ENCODE peak calls at places on chromosomes 3 and 15, in six cellular contexts. One of them, this sample, is unnamed.

GRCh38 chr15:34776706-34777105 is 18.6 kb downstream of the ACTC1 start:
- DNase-seq in GM12878: no peak
- DNase-seq in HepG2: no peak
- DNase-seq in endothelial cell of umbilical vein: no peak
- DNase-seq in K562: no peak
- DNase-seq in A549: no peak
- DNase-seq in this sample: no peak

GRCh38 chr15:90316139-90316538 is 35.9 kb upstream of the ZNF774 start:
- DNase-seq in A549: no peak
- DNase-seq in GM12878: no peak
- DNase-seq in K562: no peak
- DNase-seq in HepG2: no peak
- DNase-seq in endothelial cell of umbilical vein: no peak
- DNase-seq in this sample: no peak

GRCh38 chr15:81292516-81293001 is 31.4 kb downstream of the STARD5 start:
- DNase-seq in A549: no peak
- DNase-seq in GM12878: peak; percentile 74
- DNase-seq in K562: no peak
- DNase-seq in endothelial cell of umbilical vein: no peak
- DNase-seq in HepG2: no peak
- DNase-seq in this sample: no peak

GRCh38 chr3:183073839-183074615 is 25.3 kb downstream of the MCCC1 start:
- DNase-seq in GM12878: no peak
- DNase-seq in HepG2: no peak
- DNase-seq in A549: no peak
- DNase-seq in endothelial cell of umbilical vein: peak; percentile 21
- DNase-seq in K562: no peak
- DNase-seq in this sample: peak; percentile 25

GRCh38 chr15:86373147-86373546 is 293.5 kb downstream of the AGBL1 start:
- DNase-seq in K562: no peak
- DNase-seq in A549: no peak
- DNase-seq in endothelial cell of umbilical vein: no peak
- DNase-seq in HepG2: no peak
- DNase-seq in GM12878: no peak
- DNase-seq in this sample: no peak

GRCh38 chr3:18501679-18502343 is 76.7 kb upstream of the SATB1 start:
- DNase-seq in endothelial cell of umbilical vein: no peak
- DNase-seq in HepG2: no peak
- DNase-seq in A549: no peak
- DNase-seq in K562: no peak
- DNase-seq in GM12878: no peak
- DNase-seq in this sample: peak; percentile 8

GRCh38 chr3:24128195-24129005 is 183.3 kb downstream of the NR1D2 start:
- DNase-seq in endothelial cell of umbilical vein: no peak
- DNase-seq in A549: no peak
- DNase-seq in HepG2: no peak
- DNase-seq in K562: no peak
- DNase-seq in GM12878: no peak
- DNase-seq in this sample: no peak

GRCh38 chr3:195892105-195892354 is 16.3 kb downstream of the TNK2 start:
- DNase-seq in A549: no peak
- DNase-seq in endothelial cell of umbilical vein: no peak
- DNase-seq in K562: no peak
- DNase-seq in GM12878: no peak
- DNase-seq in HepG2: no peak
- DNase-seq in this sample: no peak

GRCh38 chr3:133152056-133152455 is 113.9 kb downstream of the TMEM108 start:
- DNase-seq in endothelial cell of umbilical vein: no peak
- DNase-seq in K562: no peak
- DNase-seq in A549: no peak
- DNase-seq in HepG2: no peak
- DNase-seq in GM12878: no peak
- DNase-seq in this sample: no peak

GRCh38 chr3:40939113-40940070 is 259.9 kb upstream of the CTNNB1 start:
- DNase-seq in endothelial cell of umbilical vein: peak; percentile 40
- DNase-seq in GM12878: no peak
- DNase-seq in A549: no peak
- DNase-seq in HepG2: no peak
- DNase-seq in K562: no peak
- DNase-seq in this sample: no peak

GRCh38 chr3:196793224-196793623 is 53.6 kb downstream of the PAK2 start:
- DNase-seq in K562: no peak
- DNase-seq in HepG2: peak; percentile 84
- DNase-seq in endothelial cell of umbilical vein: peak; percentile 92
- DNase-seq in A549: peak; percentile 60
- DNase-seq in GM12878: no peak
- DNase-seq in this sample: no peak

GRCh38 chr3:107992976-107993684 is 97.7 kb downstream of the CD47 start:
- DNase-seq in GM12878: no peak
- DNase-seq in endothelial cell of umbilical vein: no peak
- DNase-seq in A549: no peak
- DNase-seq in HepG2: no peak
- DNase-seq in K562: no peak
- DNase-seq in this sample: no peak

GRCh38 chr15:98938804-98939203 is 68.8 kb downstream of the PGPEP1L start:
- DNase-seq in endothelial cell of umbilical vein: no peak
- DNase-seq in GM12878: no peak
- DNase-seq in A549: no peak
- DNase-seq in HepG2: no peak
- DNase-seq in K562: no peak
- DNase-seq in this sample: no peak

GRCh38 chr15:29853211-29853987 is 31.1 kb upstream of the TJP1 start:
- DNase-seq in K562: no peak
- DNase-seq in HepG2: no peak
- DNase-seq in endothelial cell of umbilical vein: no peak
- DNase-seq in GM12878: no peak
- DNase-seq in A549: no peak
- DNase-seq in this sample: no peak

GRCh38 chr3:127395663-127396320 is 107.9 kb upstream of the PRR20G start:
- DNase-seq in K562: no peak
- DNase-seq in HepG2: no peak
- DNase-seq in GM12878: no peak
- DNase-seq in A549: no peak
- DNase-seq in endothelial cell of umbilical vein: no peak
- DNase-seq in this sample: no peak

GRCh38 chr3:76405196-76405595 is 619.8 kb upstream of the ZNF717 start:
- DNase-seq in K562: no peak
- DNase-seq in GM12878: no peak
- DNase-seq in A549: no peak
- DNase-seq in HepG2: no peak
- DNase-seq in endothelial cell of umbilical vein: no peak
- DNase-seq in this sample: no peak

GRCh38 chr3:168061332-168061996 is 34.3 kb downstream of the GOLIM4 start:
- DNase-seq in HepG2: peak; percentile 13
- DNase-seq in A549: no peak
- DNase-seq in GM12878: no peak
- DNase-seq in endothelial cell of umbilical vein: no peak
- DNase-seq in K562: no peak
- DNase-seq in this sample: no peak

GRCh38 chr3:177906573-177907229 is 629.5 kb upstream of the KCNMB2 start:
- DNase-seq in GM12878: no peak
- DNase-seq in endothelial cell of umbilical vein: no peak
- DNase-seq in K562: no peak
- DNase-seq in HepG2: no peak
- DNase-seq in A549: no peak
- DNase-seq in this sample: no peak

GRCh38 chr15:87850916-87851315 is 405.6 kb downstream of the NTRK3 start:
- DNase-seq in K562: no peak
- DNase-seq in HepG2: no peak
- DNase-seq in A549: no peak
- DNase-seq in GM12878: no peak
- DNase-seq in endothelial cell of umbilical vein: no peak
- DNase-seq in this sample: no peak

GRCh38 chr3:162799910-162800309 is 1303.3 kb downstream of the OTOL1 start:
- DNase-seq in A549: no peak
- DNase-seq in endothelial cell of umbilical vein: no peak
- DNase-seq in GM12878: no peak
- DNase-seq in HepG2: no peak
- DNase-seq in K562: no peak
- DNase-seq in this sample: no peak

GRCh38 chr3:66393486-66394260 is 107.1 kb downstream of the LRIG1 start:
- DNase-seq in endothelial cell of umbilical vein: peak; percentile 81
- DNase-seq in A549: no peak
- DNase-seq in K562: no peak
- DNase-seq in HepG2: no peak
- DNase-seq in GM12878: peak; percentile 47
- DNase-seq in this sample: peak; percentile 4

GRCh38 chr15:70587896-70588567 is 175.3 kb downstream of the UACA start:
- DNase-seq in A549: no peak
- DNase-seq in K562: no peak
- DNase-seq in endothelial cell of umbilical vein: no peak
- DNase-seq in GM12878: no peak
- DNase-seq in HepG2: no peak
- DNase-seq in this sample: peak; percentile 93

GRCh38 chr15:22939051-22939450 is 41.1 kb downstream of the CYFIP1 start:
- DNase-seq in HepG2: no peak
- DNase-seq in GM12878: no peak
- DNase-seq in K562: no peak
- DNase-seq in endothelial cell of umbilical vein: no peak
- DNase-seq in A549: no peak
- DNase-seq in this sample: no peak

DNA sequence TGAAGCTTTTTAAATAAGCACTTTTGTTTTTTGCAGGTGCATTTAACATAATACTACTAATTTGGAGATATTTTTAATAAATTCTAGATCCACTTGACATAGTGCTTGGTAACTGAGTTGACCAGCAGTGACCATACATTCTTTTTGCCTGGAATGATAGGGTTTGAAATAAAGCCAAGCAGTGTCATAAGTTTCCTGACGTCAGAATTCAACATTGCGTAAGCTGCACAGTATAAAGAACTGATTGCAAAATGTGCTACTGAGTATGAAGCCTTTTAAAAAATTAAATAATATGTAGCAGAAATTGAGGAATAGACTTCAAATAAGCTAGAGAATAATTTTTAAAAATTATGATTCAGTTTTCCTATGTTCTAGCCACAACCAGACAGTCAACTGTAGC is 454.6 kb upstream of the ARPP21 start:
- DNase-seq in A549: no peak
- DNase-seq in K562: no peak
- DNase-seq in endothelial cell of umbilical vein: no peak
- DNase-seq in GM12878: no peak
- DNase-seq in HepG2: no peak
- DNase-seq in this sample: peak; percentile 7
- TF ChIP-seq MAX in A549: no peak
- TF ChIP-seq MAX in K562: no peak
- TF ChIP-seq MAX in endothelial cell of umbilical vein: no peak
- TF ChIP-seq MAX in GM12878: no peak
- TF ChIP-seq MAX in HepG2: no peak
- TF ChIP-seq MAX in this sample: no peak

GRCh38 chr3:1275495-1275894 is 182.7 kb downstream of the CNTN6 start:
- DNase-seq in K562: no peak
- DNase-seq in GM12878: no peak
- DNase-seq in A549: no peak
- DNase-seq in HepG2: no peak
- DNase-seq in endothelial cell of umbilical vein: no peak
- DNase-seq in this sample: peak; percentile 42
- TF ChIP-seq CTCF in K562: no peak
- TF ChIP-seq CTCF in GM12878: peak; percentile 39
- TF ChIP-seq CTCF in A549: no peak
- TF ChIP-seq CTCF in HepG2: no peak
- TF ChIP-seq CTCF in endothelial cell of umbilical vein: no peak
- TF ChIP-seq CTCF in this sample: peak; percentile 44

GRCh38 chr15:66253643-66254363 is at the start of gene MEGF11:
- DNase-seq in HepG2: no peak
- DNase-seq in K562: peak; percentile 31
- DNase-seq in GM12878: no peak
- DNase-seq in A549: peak; percentile 67
- DNase-seq in endothelial cell of umbilical vein: peak; percentile 32
- DNase-seq in this sample: peak; percentile 24
- TF ChIP-seq MYC in HepG2: no peak
- TF ChIP-seq MYC in K562: no peak
- TF ChIP-seq MYC in GM12878: no peak
- TF ChIP-seq MYC in A549: no peak
- TF ChIP-seq MYC in endothelial cell of umbilical vein: no peak
- TF ChIP-seq MYC in this sample: no peak

GRCh38 chr3:171753665-171754408 is 56.4 kb downstream of the PLD1 start:
- DNase-seq in A549: no peak
- DNase-seq in K562: no peak
- DNase-seq in HepG2: no peak
- DNase-seq in GM12878: no peak
- DNase-seq in endothelial cell of umbilical vein: no peak
- DNase-seq in this sample: no peak

GRCh38 chr3:171752329-171752728 is 58.0 kb downstream of the PLD1 start:
- DNase-seq in K562: no peak
- DNase-seq in GM12878: no peak
- DNase-seq in A549: no peak
- DNase-seq in HepG2: no peak
- DNase-seq in endothelial cell of umbilical vein: no peak
- DNase-seq in this sample: no peak

GRCh38 chr3:171757377-171758034 is 52.8 kb downstream of the PLD1 start:
- DNase-seq in GM12878: no peak
- DNase-seq in HepG2: no peak
- DNase-seq in endothelial cell of umbilical vein: peak; percentile 58
- DNase-seq in A549: no peak
- DNase-seq in K562: no peak
- DNase-seq in this sample: no peak

GRCh38 chr3:171753025-171753472 is 57.2 kb downstream of the PLD1 start:
- DNase-seq in HepG2: no peak
- DNase-seq in GM12878: no peak
- DNase-seq in K562: peak; percentile 26
- DNase-seq in A549: no peak
- DNase-seq in endothelial cell of umbilical vein: no peak
- DNase-seq in this sample: no peak

DNA sequence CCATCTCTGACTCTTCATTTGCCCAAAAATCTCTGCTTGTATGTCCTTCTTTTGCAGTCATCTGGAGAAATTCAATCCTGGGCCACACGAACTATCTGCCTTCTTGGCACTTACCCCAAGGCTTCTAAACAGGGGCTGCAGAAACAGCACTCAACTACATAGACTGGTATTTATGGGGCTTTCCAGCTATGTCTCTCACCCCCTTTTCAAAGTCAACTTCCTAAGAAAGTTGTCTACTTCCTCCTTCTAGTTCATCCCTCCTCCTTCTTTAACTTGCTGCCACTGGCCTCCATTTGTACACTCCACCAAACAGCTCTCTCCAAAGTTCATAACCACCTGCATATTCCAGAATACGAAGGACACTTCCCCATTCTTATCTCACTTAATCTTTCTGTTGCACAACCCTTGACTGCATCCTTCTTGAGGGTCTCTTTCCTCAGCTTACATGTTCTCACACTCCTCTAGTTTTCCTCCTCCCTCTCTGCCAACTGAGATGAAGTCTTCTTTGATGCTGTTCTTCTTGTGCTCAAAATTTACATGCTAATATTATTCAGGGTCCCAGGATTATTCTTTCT is 55.2 kb downstream of the PLD1 start:
- DNase-seq in HepG2: no peak
- DNase-seq in K562: no peak
- DNase-seq in GM12878: no peak
- DNase-seq in endothelial cell of umbilical vein: no peak
- DNase-seq in A549: no peak
- DNase-seq in this sample: peak; percentile 56
- TF ChIP-seq MAX in HepG2: no peak
- TF ChIP-seq MAX in K562: no peak
- TF ChIP-seq MAX in GM12878: no peak
- TF ChIP-seq MAX in endothelial cell of umbilical vein: no peak
- TF ChIP-seq MAX in A549: no peak
- TF ChIP-seq MAX in this sample: no peak